ENCODE peak calls at places on chromosomes 6 and 20, in ten cellular contexts. I, F, P, S, V, J, E, N, L and O are unnamed samples.

GRCh38 chr6:134299236-134299635 is 18.7 kb downstream of the SGK1 start:
- DNase-seq in I (no peak), F (no peak), P (no peak), S (peak), V (no peak), J (peak), E (no peak), N (no peak), L (no peak), O (no peak)

GRCh38 chr6:48817714-48818113 is 645.3 kb downstream of the MMUT start:
- DNase-seq in I (no peak), F (no peak), P (no peak), S (no peak), V (no peak), J (peak), E (no peak), N (no peak), L (no peak), O (no peak)

GRCh38 chr6:146361367-146361924 is 182.2 kb upstream of the RAB32 start:
- DNase-seq in I (no peak), F (no peak), P (no peak), S (no peak), V (no peak), J (no peak), E (no peak), N (no peak), L (no peak), O (no peak)

GRCh38 chr6:87346700-87347099 is 2.1 kb downstream of the C6orf163 start:
- DNase-seq in I (no peak), F (no peak), P (no peak), S (no peak), V (no peak), J (no peak), E (no peak), N (no peak), L (no peak), O (no peak)

GRCh38 chr20:53222932-53223331 is 250.8 kb downstream of the TSHZ2 start:
- DNase-seq in I (no peak), F (no peak), P (no peak), S (no peak), V (no peak), J (no peak), E (no peak), N (no peak), L (no peak), O (no peak)

GRCh38 chr6:75525682-75526081 is 32.1 kb upstream of the FILIP1 start:
- DNase-seq in I (no peak), F (no peak), P (no peak), S (no peak), V (no peak), J (no peak), E (no peak), N (no peak), L (no peak), O (no peak)

GRCh38 chr20:25389381-25389857 is 1.2 kb downstream of the ABHD12 start:
- DNase-seq in I (peak), F (no peak), P (no peak), S (no peak), V (no peak), J (peak), E (no peak), N (peak), L (no peak), O (no peak)

GRCh38 chr6:111483736-111484654 is 977 bp upstream of the REV3L start:
- DNase-seq in I (peak), F (peak), P (peak), S (peak), V (peak), J (peak), E (peak), N (peak), L (no peak), O (peak)

GRCh38 chr6:148530394-148530923 is 187.8 kb downstream of the SASH1 start:
- DNase-seq in I (peak), F (no peak), P (no peak), S (no peak), V (peak), J (peak), E (no peak), N (no peak), L (no peak), O (peak)

GRCh38 chr6:158938811-158939254 is 61.2 kb downstream of the RSPH3 start:
- DNase-seq in I (no peak), F (no peak), P (peak), S (no peak), V (no peak), J (no peak), E (peak), N (no peak), L (no peak), O (peak)

GRCh38 chr6:127389706-127390105 is 46.3 kb upstream of the ECHDC1 start:
- DNase-seq in I (no peak), F (no peak), P (no peak), S (no peak), V (no peak), J (no peak), E (no peak), N (no peak), L (no peak), O (no peak)

GRCh38 chr6:166900956-166901607 is 55.3 kb downstream of the RNASET2 start:
- DNase-seq in I (no peak), F (no peak), P (no peak), S (no peak), V (no peak), J (no peak), E (no peak), N (no peak), L (no peak), O (no peak)

GRCh38 chr6:166484863-166485262 is 101.6 kb downstream of the RAMACL start:
- DNase-seq in I (no peak), F (no peak), P (no peak), S (no peak), V (no peak), J (no peak), E (no peak), N (no peak), L (no peak), O (no peak)